ENCODE peak calls at places on chromosome 3, in four cellular contexts. W is HAP-1, V is Caco-2, J is cardiac fibroblast. F is an unnamed sample.

GRCh38 chr3:14831916-14832430 is 13.2 kb downstream of the FGD5 start:
- DNase-seq in W (no peak), V (no peak), J (no peak), F (no peak)

GRCh38 chr3:169629895-169630294 is 33.6 kb downstream of the MECOM start:
- DNase-seq in W (no peak), V (no peak), J (no peak), F (no peak)

GRCh38 chr3:177236704-177237103 is 39.4 kb upstream of the TBL1XR1 start:
- DNase-seq in W (no peak), V (no peak), J (peak), F (no peak)

GRCh38 chr3:94285874-94286273 is 223.0 kb downstream of the NSUN3 start:
- DNase-seq in W (no peak), V (no peak), J (peak), F (no peak)

GRCh38 chr3:178308696-178309278 is 227.4 kb upstream of the KCNMB2 start:
- DNase-seq in W (no peak), V (no peak), J (no peak), F (no peak)

GRCh38 chr3:167855306-167855705 is 119.8 kb downstream of the SERPINI1 start:
- DNase-seq in W (no peak), V (no peak), J (no peak), F (no peak)

GRCh38 chr3:141950572-141951493 is 74.4 kb downstream of the ATP1B3 start:
- DNase-seq in W (no peak), V (no peak), J (no peak), F (no peak)

GRCh38 chr3:141051641-141052569 is 758 bp downstream of the SPSB4 start:
- DNase-seq in W (peak), V (no peak), J (peak), F (no peak)

GRCh38 chr3:103381286-103381685 is 946.5 kb downstream of the ZPLD1 start:
- DNase-seq in W (no peak), V (no peak), J (no peak), F (no peak)

GRCh38 chr3:64873400-64873799 is 185.6 kb upstream of the ADAMTS9 start:
- DNase-seq in W (no peak), V (no peak), J (no peak), F (no peak)

GRCh38 chr3:142028174-142028833 is 121.0 kb downstream of the TFDP2 start:
- DNase-seq in W (peak), V (no peak), J (peak), F (peak)

GRCh38 chr3:185421577-185422232 is 58.8 kb downstream of the MAP3K13 start:
- DNase-seq in W (no peak), V (no peak), J (no peak), F (no peak)

GRCh38 chr3:194307849-194308248 is 43.3 kb downstream of the CPN2 start:
- DNase-seq in W (no peak), V (no peak), J (no peak), F (no peak)

GRCh38 chr3:59237121-59237520 is 187.3 kb upstream of the CFAP20DC start:
- DNase-seq in W (no peak), V (no peak), J (peak), F (no peak)

DNA sequence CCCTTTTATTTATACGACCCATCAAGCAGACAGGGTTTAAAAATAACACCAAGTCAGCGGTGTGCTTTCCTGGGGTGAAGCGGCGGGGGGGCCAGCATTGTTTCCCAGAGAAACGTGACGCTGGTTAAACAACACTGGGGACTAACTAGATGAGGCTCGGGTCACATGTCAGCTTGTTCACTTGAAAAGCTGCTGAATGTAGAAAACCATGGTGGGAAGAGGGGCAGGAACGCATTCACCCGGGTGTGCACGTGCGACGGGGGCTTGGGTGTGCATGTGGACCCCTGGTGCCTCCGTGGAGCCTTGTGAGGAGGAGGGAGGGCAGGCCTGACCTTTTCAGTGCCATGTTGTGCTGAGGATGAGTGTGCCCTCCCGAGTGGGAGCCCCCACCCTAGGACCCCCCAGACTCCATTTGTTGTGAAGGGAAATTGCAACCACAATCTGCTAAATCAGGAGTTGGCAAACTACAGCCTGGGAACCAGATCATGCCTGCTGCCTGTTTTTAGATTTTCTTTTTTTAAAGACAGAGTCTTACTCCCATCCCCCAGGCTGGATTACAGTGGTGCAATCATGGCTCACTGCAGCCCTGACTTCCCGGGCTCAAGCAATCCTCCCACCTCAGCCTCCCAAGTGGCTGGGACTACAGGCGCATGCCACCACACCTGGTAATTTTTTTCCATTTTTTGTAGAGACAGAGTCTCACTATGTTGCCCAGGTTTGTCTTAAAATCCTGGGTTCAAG is 70.4 kb upstream of the CMTM7 start:
- DNase-seq in W (no peak), V (no peak), J (no peak), F (no peak)
- H3K4me3 ChIP-seq in W (no peak), V (no peak), J (no peak), F (no peak)

DNA sequence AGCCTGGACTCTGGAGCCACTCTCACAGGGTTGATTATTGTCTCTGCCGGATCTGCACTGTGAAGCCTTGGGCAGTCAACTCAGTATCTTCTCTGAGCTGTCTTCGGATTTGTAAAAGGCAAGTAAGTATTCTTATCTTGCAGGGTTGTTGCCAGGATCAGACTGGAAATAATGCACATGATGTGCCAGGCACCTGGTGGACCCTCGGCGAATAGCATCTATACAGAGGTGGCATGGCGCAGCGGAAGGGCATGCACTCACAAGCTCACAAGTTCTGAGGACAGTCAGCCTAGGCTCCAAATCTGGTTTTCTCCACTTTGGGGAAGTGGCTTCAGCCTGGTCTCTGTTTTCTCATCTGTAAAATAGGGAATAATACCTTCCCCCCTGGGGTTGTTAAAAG is 113.9 kb downstream of the SRGAP3 start:
- DNase-seq in W (no peak), V (no peak), J (no peak), F (no peak)
- H3K4me3 ChIP-seq in W (no peak), V (no peak), J (no peak), F (no peak)

GRCh38 chr3:98764692-98765002 is 1.5 kb downstream of the ST3GAL6 start:
- DNase-seq in W (peak), V (no peak), J (no peak), F (no peak)
- H3K4me3 ChIP-seq in W (no peak), V (no peak), J (no peak), F (no peak)

DNA sequence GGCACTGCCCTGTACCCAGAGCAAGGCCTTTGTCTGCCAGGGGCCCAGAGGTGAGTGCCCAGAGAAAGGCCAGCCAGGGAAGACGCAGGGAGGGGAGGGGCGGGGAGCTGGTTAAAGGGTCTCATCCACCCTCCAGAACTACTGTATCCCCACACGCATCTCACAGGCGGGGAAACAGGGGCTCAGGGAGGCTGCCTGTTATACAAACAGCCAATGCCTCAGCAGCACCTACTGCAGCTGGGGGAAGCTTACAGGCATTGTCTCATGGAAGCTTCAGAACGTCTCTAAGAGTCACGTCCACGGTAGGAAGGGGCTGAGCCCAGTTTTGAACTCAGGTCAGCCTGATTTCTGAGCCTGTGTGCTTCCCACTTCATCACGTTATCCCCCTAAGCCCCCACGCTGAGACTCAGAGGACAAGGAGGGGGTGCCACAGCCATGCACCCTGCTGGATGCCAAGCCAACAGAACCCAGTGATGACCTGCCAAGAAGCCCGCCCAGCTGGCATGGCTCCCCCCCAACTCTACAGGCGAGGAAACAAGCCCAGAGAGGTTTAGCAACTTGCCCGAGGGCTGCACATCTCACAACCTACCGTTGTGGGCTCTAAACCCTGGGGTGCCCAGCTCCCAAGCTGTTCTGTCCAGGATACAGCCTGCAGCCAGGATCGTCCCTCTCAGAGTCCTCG is 54.5 kb downstream of the IQSEC1 start:
- DNase-seq in W (no peak), V (no peak), J (no peak), F (no peak)
- H3K4me3 ChIP-seq in W (no peak), V (no peak), J (no peak), F (no peak)

GRCh38 chr3:17765819-17766472 is 23.5 kb upstream of the TBC1D5 start:
- DNase-seq in W (no peak), V (no peak), J (no peak), F (no peak)
- H3K4me3 ChIP-seq in W (no peak), V (no peak), J (no peak), F (no peak)

GRCh38 chr3:133572158-133573053 is 1.1 kb upstream of the CDV3 start:
- DNase-seq in W (no peak), V (no peak), J (peak), F (peak)
- H3K4me3 ChIP-seq in W (peak), V (peak), J (peak), F (peak)

GRCh38 chr3:133662256-133662773 is 574 bp upstream of the TOPBP1 start:
- DNase-seq in W (peak), V (peak), J (peak), F (peak)

GRCh38 chr3:133663569-133664313 is 2.0 kb upstream of the TOPBP1 start:
- DNase-seq in W (peak), V (peak), J (peak), F (peak)

GRCh38 chr3:133661454-133662255 is at the start of gene TOPBP1:
- DNase-seq in W (peak), V (peak), J (peak), F (peak)

GRCh38 chr3:133655731-133656130 is 6.0 kb downstream of the TOPBP1 start:
- DNase-seq in W (no peak), V (no peak), J (no peak), F (no peak)

GRCh38 chr3:133659806-133660205 is 1.9 kb downstream of the TOPBP1 start:
- DNase-seq in W (peak), V (no peak), J (no peak), F (no peak)
- H3K4me3 ChIP-seq in W (peak), V (no peak), J (no peak), F (peak)

GRCh38 chr3:149969110-149969944 is 1.4 kb downstream of the PFN2 start:
- DNase-seq in W (peak), V (peak), J (peak), F (peak)
- H3K4me3 ChIP-seq in W (peak), V (peak), J (peak), F (no peak)